ENCODE peak calls at places on chromosomes 5 and 9, in ten cellular contexts. One of them, this sample, is unnamed. For H3K9me3, the result is how much of the 10 kb centered on the place peaks cover.

GRCh38 chr5:8943301-8943700 is 602.6 kb downstream of the SEMA5A start:
- DNase-seq in CD8-positive, alpha-beta T cell: no peak
- DNase-seq in SK-N-SH: no peak
- DNase-seq in AG04450: no peak
- DNase-seq in uterus: no peak
- DNase-seq in cardiac muscle cell: peak
- DNase-seq in CD8-positive, alpha-beta memory T cell: no peak
- DNase-seq in astrocyte: peak
- DNase-seq in tibial artery: no peak
- DNase-seq in esophagus muscularis mucosa: no peak
- DNase-seq in this sample: no peak

GRCh38 chr5:113215401-113216060 is 219.3 kb downstream of the TSSK1B start:
- DNase-seq in CD8-positive, alpha-beta T cell: no peak
- DNase-seq in SK-N-SH: no peak
- DNase-seq in AG04450: no peak
- DNase-seq in uterus: no peak
- DNase-seq in cardiac muscle cell: peak
- DNase-seq in CD8-positive, alpha-beta memory T cell: no peak
- DNase-seq in astrocyte: peak
- DNase-seq in tibial artery: no peak
- DNase-seq in esophagus muscularis mucosa: peak
- DNase-seq in this sample: no peak

GRCh38 chr5:171693397-171693796 is 92.2 kb upstream of the SMIM23 start:
- DNase-seq in CD8-positive, alpha-beta T cell: no peak
- DNase-seq in SK-N-SH: no peak
- DNase-seq in AG04450: no peak
- DNase-seq in uterus: no peak
- DNase-seq in cardiac muscle cell: no peak
- DNase-seq in CD8-positive, alpha-beta memory T cell: no peak
- DNase-seq in astrocyte: no peak
- DNase-seq in tibial artery: no peak
- DNase-seq in esophagus muscularis mucosa: no peak
- DNase-seq in this sample: no peak

GRCh38 chr9:121331992-121332685 is 37.9 kb downstream of the STOM start:
- DNase-seq in CD8-positive, alpha-beta T cell: no peak
- DNase-seq in SK-N-SH: no peak
- DNase-seq in AG04450: no peak
- DNase-seq in uterus: no peak
- DNase-seq in cardiac muscle cell: peak
- DNase-seq in CD8-positive, alpha-beta memory T cell: no peak
- DNase-seq in astrocyte: no peak
- DNase-seq in tibial artery: no peak
- DNase-seq in esophagus muscularis mucosa: no peak
- DNase-seq in this sample: no peak

GRCh38 chr9:133275105-133276000 is at the start of gene ABO:
- DNase-seq in CD8-positive, alpha-beta T cell: no peak
- DNase-seq in SK-N-SH: peak
- DNase-seq in AG04450: no peak
- DNase-seq in uterus: no peak
- DNase-seq in cardiac muscle cell: no peak
- DNase-seq in CD8-positive, alpha-beta memory T cell: no peak
- DNase-seq in astrocyte: no peak
- DNase-seq in tibial artery: no peak
- DNase-seq in esophagus muscularis mucosa: peak
- DNase-seq in this sample: peak

GRCh38 chr9:134930404-134930803 is 12.7 kb upstream of the FCN1 start:
- DNase-seq in CD8-positive, alpha-beta T cell: no peak
- DNase-seq in SK-N-SH: no peak
- DNase-seq in AG04450: no peak
- DNase-seq in uterus: no peak
- DNase-seq in cardiac muscle cell: no peak
- DNase-seq in CD8-positive, alpha-beta memory T cell: no peak
- DNase-seq in astrocyte: no peak
- DNase-seq in tibial artery: no peak
- DNase-seq in esophagus muscularis mucosa: no peak
- DNase-seq in this sample: no peak

GRCh38 chr9:2059131-2059929 is 44.2 kb downstream of the SMARCA2 start:
- DNase-seq in CD8-positive, alpha-beta T cell: no peak
- DNase-seq in SK-N-SH: no peak
- DNase-seq in AG04450: no peak
- DNase-seq in uterus: no peak
- DNase-seq in cardiac muscle cell: no peak
- DNase-seq in CD8-positive, alpha-beta memory T cell: no peak
- DNase-seq in astrocyte: peak
- DNase-seq in tibial artery: no peak
- DNase-seq in esophagus muscularis mucosa: no peak
- DNase-seq in this sample: no peak

GRCh38 chr9:131469951-131470350 is 32.8 kb upstream of the POMT1 start:
- DNase-seq in CD8-positive, alpha-beta T cell: no peak
- DNase-seq in SK-N-SH: no peak
- DNase-seq in AG04450: no peak
- DNase-seq in uterus: no peak
- DNase-seq in cardiac muscle cell: no peak
- DNase-seq in CD8-positive, alpha-beta memory T cell: no peak
- DNase-seq in astrocyte: no peak
- DNase-seq in tibial artery: peak
- DNase-seq in esophagus muscularis mucosa: no peak
- DNase-seq in this sample: no peak

GRCh38 chr5:30050056-30050815 is 1143.2 kb upstream of the CDH6 start:
- DNase-seq in CD8-positive, alpha-beta T cell: no peak
- DNase-seq in SK-N-SH: no peak
- DNase-seq in AG04450: no peak
- DNase-seq in uterus: no peak
- DNase-seq in cardiac muscle cell: no peak
- DNase-seq in CD8-positive, alpha-beta memory T cell: no peak
- DNase-seq in astrocyte: peak
- DNase-seq in tibial artery: no peak
- DNase-seq in esophagus muscularis mucosa: no peak
- DNase-seq in this sample: no peak

GRCh38 chr9:78857371-78858225 is 560.7 kb downstream of the PSAT1 start:
- DNase-seq in CD8-positive, alpha-beta T cell: no peak
- DNase-seq in SK-N-SH: peak
- DNase-seq in AG04450: no peak
- DNase-seq in uterus: no peak
- DNase-seq in cardiac muscle cell: no peak
- DNase-seq in CD8-positive, alpha-beta memory T cell: no peak
- DNase-seq in astrocyte: no peak
- DNase-seq in tibial artery: no peak
- DNase-seq in esophagus muscularis mucosa: no peak
- DNase-seq in this sample: no peak

GRCh38 chr5:141384471-141385267 is 2.1 kb downstream of the PCDHGA7 start:
- DNase-seq in CD8-positive, alpha-beta T cell: no peak
- DNase-seq in SK-N-SH: no peak
- DNase-seq in AG04450: no peak
- DNase-seq in uterus: no peak
- DNase-seq in cardiac muscle cell: no peak
- DNase-seq in CD8-positive, alpha-beta memory T cell: no peak
- DNase-seq in astrocyte: no peak
- DNase-seq in tibial artery: no peak
- DNase-seq in esophagus muscularis mucosa: no peak
- DNase-seq in this sample: no peak

GRCh38 chr5:141392429-141393198 is at the start of gene PCDHGA8:
- DNase-seq in CD8-positive, alpha-beta T cell: no peak
- DNase-seq in SK-N-SH: no peak
- DNase-seq in AG04450: no peak
- DNase-seq in uterus: no peak
- DNase-seq in cardiac muscle cell: no peak
- DNase-seq in CD8-positive, alpha-beta memory T cell: no peak
- DNase-seq in astrocyte: no peak
- DNase-seq in tibial artery: no peak
- DNase-seq in esophagus muscularis mucosa: no peak
- DNase-seq in this sample: no peak

GRCh38 chr5:141393267-141393666 is 834 bp downstream of the PCDHGA8 start:
- DNase-seq in CD8-positive, alpha-beta T cell: no peak
- DNase-seq in SK-N-SH: no peak
- DNase-seq in AG04450: no peak
- DNase-seq in uterus: no peak
- DNase-seq in cardiac muscle cell: no peak
- DNase-seq in CD8-positive, alpha-beta memory T cell: no peak
- DNase-seq in astrocyte: no peak
- DNase-seq in tibial artery: no peak
- DNase-seq in esophagus muscularis mucosa: no peak
- DNase-seq in this sample: no peak

GRCh38 chr5:141389153-141390042 is 1.9 kb downstream of the PCDHGB4 start:
- DNase-seq in CD8-positive, alpha-beta T cell: no peak
- DNase-seq in SK-N-SH: no peak
- DNase-seq in AG04450: no peak
- DNase-seq in uterus: no peak
- DNase-seq in cardiac muscle cell: no peak
- DNase-seq in CD8-positive, alpha-beta memory T cell: no peak
- DNase-seq in astrocyte: no peak
- DNase-seq in tibial artery: no peak
- DNase-seq in esophagus muscularis mucosa: no peak
- DNase-seq in this sample: no peak

GRCh38 chr5:141388661-141389060 is 1.2 kb downstream of the PCDHGB4 start:
- DNase-seq in CD8-positive, alpha-beta T cell: no peak
- DNase-seq in SK-N-SH: no peak
- DNase-seq in AG04450: no peak
- DNase-seq in uterus: no peak
- DNase-seq in cardiac muscle cell: no peak
- DNase-seq in CD8-positive, alpha-beta memory T cell: no peak
- DNase-seq in astrocyte: no peak
- DNase-seq in tibial artery: no peak
- DNase-seq in esophagus muscularis mucosa: no peak
- DNase-seq in this sample: no peak
- H3K9me3 ChIP-seq in CD8-positive, alpha-beta T cell: under half
- H3K9me3 ChIP-seq in SK-N-SH: under half
- H3K9me3 ChIP-seq in AG04450: half or more
- H3K9me3 ChIP-seq in uterus: under half
- H3K9me3 ChIP-seq in cardiac muscle cell: under half
- H3K9me3 ChIP-seq in CD8-positive, alpha-beta memory T cell: under half
- H3K9me3 ChIP-seq in astrocyte: under half
- H3K9me3 ChIP-seq in tibial artery: half or more
- H3K9me3 ChIP-seq in esophagus muscularis mucosa: half or more
- H3K9me3 ChIP-seq in this sample: half or more

DNA sequence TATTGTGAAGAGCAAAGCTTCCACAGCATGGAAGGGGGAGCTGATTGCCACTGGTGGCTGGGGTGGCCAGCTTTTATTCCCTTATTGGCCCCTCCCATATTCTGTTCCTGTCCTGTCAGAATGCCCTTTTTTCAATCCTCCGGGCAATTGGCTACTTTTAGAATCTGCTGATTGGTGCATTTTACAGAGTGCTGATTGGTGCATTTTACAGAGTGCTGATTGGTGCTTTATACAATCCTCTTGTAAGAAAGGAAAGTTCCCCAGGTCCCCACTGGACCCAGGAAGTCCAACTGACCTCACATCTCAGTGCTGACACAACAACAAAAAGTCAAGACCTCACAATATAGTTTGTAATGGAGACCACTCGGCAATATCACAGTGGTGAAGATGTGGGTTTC is 195.0 kb downstream of the SPATA31A6 start:
- DNase-seq in CD8-positive, alpha-beta T cell: no peak
- DNase-seq in SK-N-SH: no peak
- DNase-seq in AG04450: no peak
- DNase-seq in uterus: no peak
- DNase-seq in cardiac muscle cell: no peak
- DNase-seq in CD8-positive, alpha-beta memory T cell: no peak
- DNase-seq in astrocyte: no peak
- DNase-seq in tibial artery: no peak
- DNase-seq in esophagus muscularis mucosa: no peak
- DNase-seq in this sample: no peak
- H3K27ac ChIP-seq in CD8-positive, alpha-beta T cell: no peak
- H3K27ac ChIP-seq in SK-N-SH: no peak
- H3K27ac ChIP-seq in AG04450: no peak
- H3K27ac ChIP-seq in uterus: no peak
- H3K27ac ChIP-seq in cardiac muscle cell: no peak
- H3K27ac ChIP-seq in CD8-positive, alpha-beta memory T cell: no peak
- H3K27ac ChIP-seq in astrocyte: no peak
- H3K27ac ChIP-seq in tibial artery: no peak
- H3K27ac ChIP-seq in esophagus muscularis mucosa: no peak
- H3K27ac ChIP-seq in this sample: no peak

GRCh38 chr9:788777-789176 is 52.7 kb upstream of the DMRT1 start:
- DNase-seq in CD8-positive, alpha-beta T cell: no peak
- DNase-seq in SK-N-SH: no peak
- DNase-seq in AG04450: no peak
- DNase-seq in uterus: no peak
- DNase-seq in cardiac muscle cell: no peak
- DNase-seq in CD8-positive, alpha-beta memory T cell: no peak
- DNase-seq in astrocyte: no peak
- DNase-seq in tibial artery: no peak
- DNase-seq in esophagus muscularis mucosa: no peak
- DNase-seq in this sample: no peak
- H3K9me3 ChIP-seq in CD8-positive, alpha-beta T cell: under half
- H3K9me3 ChIP-seq in SK-N-SH: under half
- H3K9me3 ChIP-seq in AG04450: under half
- H3K9me3 ChIP-seq in uterus: under half
- H3K9me3 ChIP-seq in cardiac muscle cell: under half
- H3K9me3 ChIP-seq in CD8-positive, alpha-beta memory T cell: under half
- H3K9me3 ChIP-seq in astrocyte: under half
- H3K9me3 ChIP-seq in tibial artery: under half
- H3K9me3 ChIP-seq in esophagus muscularis mucosa: under half
- H3K9me3 ChIP-seq in this sample: under half

GRCh38 chr5:149162401-149163084 is 21.2 kb downstream of the ABLIM3 start:
- DNase-seq in CD8-positive, alpha-beta T cell: no peak
- DNase-seq in SK-N-SH: no peak
- DNase-seq in AG04450: no peak
- DNase-seq in uterus: no peak
- DNase-seq in cardiac muscle cell: no peak
- DNase-seq in CD8-positive, alpha-beta memory T cell: no peak
- DNase-seq in astrocyte: peak
- DNase-seq in tibial artery: no peak
- DNase-seq in esophagus muscularis mucosa: no peak
- DNase-seq in this sample: no peak

GRCh38 chr5:149170292-149170691 is 29.0 kb downstream of the ABLIM3 start:
- DNase-seq in CD8-positive, alpha-beta T cell: no peak
- DNase-seq in SK-N-SH: no peak
- DNase-seq in AG04450: no peak
- DNase-seq in uterus: no peak
- DNase-seq in cardiac muscle cell: peak
- DNase-seq in CD8-positive, alpha-beta memory T cell: no peak
- DNase-seq in astrocyte: peak
- DNase-seq in tibial artery: no peak
- DNase-seq in esophagus muscularis mucosa: no peak
- DNase-seq in this sample: no peak

GRCh38 chr5:149168276-149168675 is 27.0 kb downstream of the ABLIM3 start:
- DNase-seq in CD8-positive, alpha-beta T cell: no peak
- DNase-seq in SK-N-SH: no peak
- DNase-seq in AG04450: no peak
- DNase-seq in uterus: no peak
- DNase-seq in cardiac muscle cell: no peak
- DNase-seq in CD8-positive, alpha-beta memory T cell: no peak
- DNase-seq in astrocyte: no peak
- DNase-seq in tibial artery: no peak
- DNase-seq in esophagus muscularis mucosa: no peak
- DNase-seq in this sample: no peak

GRCh38 chr5:149166591-149167100 is 25.4 kb downstream of the ABLIM3 start:
- DNase-seq in CD8-positive, alpha-beta T cell: no peak
- DNase-seq in SK-N-SH: no peak
- DNase-seq in AG04450: no peak
- DNase-seq in uterus: no peak
- DNase-seq in cardiac muscle cell: no peak
- DNase-seq in CD8-positive, alpha-beta memory T cell: no peak
- DNase-seq in astrocyte: no peak
- DNase-seq in tibial artery: no peak
- DNase-seq in esophagus muscularis mucosa: no peak
- DNase-seq in this sample: no peak

DNA sequence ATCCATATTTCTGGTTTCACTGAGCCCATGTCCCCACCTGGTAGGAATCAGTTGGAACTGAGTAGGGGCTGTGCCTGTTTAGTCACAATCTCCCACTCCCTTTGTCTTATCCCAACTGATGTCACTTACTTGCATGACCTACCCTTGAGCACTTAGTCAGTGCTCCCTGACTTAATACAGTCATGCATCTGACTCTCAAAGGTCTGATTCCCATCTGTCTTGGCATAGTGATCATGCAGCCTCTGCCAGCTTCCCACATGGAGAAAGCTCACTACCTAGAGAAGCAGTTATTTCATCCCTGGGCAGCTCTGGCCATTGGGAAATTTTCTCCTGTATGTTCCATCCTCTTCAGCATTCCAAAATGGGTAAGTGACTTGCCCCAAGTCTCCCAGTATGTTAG is 24.8 kb downstream of the ABLIM3 start:
- DNase-seq in CD8-positive, alpha-beta T cell: no peak
- DNase-seq in SK-N-SH: no peak
- DNase-seq in AG04450: no peak
- DNase-seq in uterus: no peak
- DNase-seq in cardiac muscle cell: no peak
- DNase-seq in CD8-positive, alpha-beta memory T cell: no peak
- DNase-seq in astrocyte: peak
- DNase-seq in tibial artery: no peak
- DNase-seq in esophagus muscularis mucosa: peak
- DNase-seq in this sample: no peak
- H3K27ac ChIP-seq in CD8-positive, alpha-beta T cell: no peak
- H3K27ac ChIP-seq in SK-N-SH: no peak
- H3K27ac ChIP-seq in AG04450: no peak
- H3K27ac ChIP-seq in uterus: no peak
- H3K27ac ChIP-seq in cardiac muscle cell: no peak
- H3K27ac ChIP-seq in CD8-positive, alpha-beta memory T cell: no peak
- H3K27ac ChIP-seq in astrocyte: peak
- H3K27ac ChIP-seq in tibial artery: no peak
- H3K27ac ChIP-seq in esophagus muscularis mucosa: no peak
- H3K27ac ChIP-seq in this sample: no peak

This sample was measured in ovary.